ENCODE peak calls at places on chromosomes 1 and 21, in eight cellular contexts. One of them, this sample, is unnamed. For H3K4me1, the result is how much of the 10 kb centered on the place peaks cover.

GRCh38 chr1:42259059-42259738 is 75.8 kb downstream of the FOXJ3 start:
- DNase-seq in NT2/D1: no peak
- DNase-seq in Caco-2: no peak
- DNase-seq in H1: no peak
- DNase-seq in mammary epithelial cell: peak
- DNase-seq in psoas muscle: no peak
- DNase-seq in tibial artery: peak
- DNase-seq in CD4-positive, alpha-beta memory T cell: no peak
- DNase-seq in this sample: no peak

GRCh38 chr21:27572681-27573080 is 605.8 kb upstream of the ADAMTS5 start:
- DNase-seq in CD4-positive, alpha-beta memory T cell: no peak
- DNase-seq in mammary epithelial cell: peak
- DNase-seq in Caco-2: no peak
- DNase-seq in H1: no peak
- DNase-seq in psoas muscle: no peak
- DNase-seq in NT2/D1: no peak
- DNase-seq in tibial artery: no peak
- DNase-seq in this sample: no peak

GRCh38 chr21:38848187-38848609 is 42.5 kb downstream of the ETS2 start:
- DNase-seq in psoas muscle: no peak
- DNase-seq in H1: peak
- DNase-seq in CD4-positive, alpha-beta memory T cell: no peak
- DNase-seq in Caco-2: no peak
- DNase-seq in mammary epithelial cell: no peak
- DNase-seq in NT2/D1: no peak
- DNase-seq in tibial artery: no peak
- DNase-seq in this sample: no peak

GRCh38 chr1:231778009-231778719 is 151.6 kb downstream of the DISC1 start:
- DNase-seq in CD4-positive, alpha-beta memory T cell: no peak
- DNase-seq in psoas muscle: peak
- DNase-seq in tibial artery: peak
- DNase-seq in NT2/D1: no peak
- DNase-seq in Caco-2: peak
- DNase-seq in mammary epithelial cell: peak
- DNase-seq in H1: no peak
- DNase-seq in this sample: no peak

GRCh38 chr1:235329139-235329808 is 904 bp downstream of the GGPS1 start:
- DNase-seq in H1: peak
- DNase-seq in psoas muscle: no peak
- DNase-seq in NT2/D1: peak
- DNase-seq in tibial artery: no peak
- DNase-seq in CD4-positive, alpha-beta memory T cell: no peak
- DNase-seq in Caco-2: peak
- DNase-seq in mammary epithelial cell: no peak
- DNase-seq in this sample: peak

GRCh38 chr1:97849350-97850339 is 71.2 kb downstream of the DPYD start:
- DNase-seq in NT2/D1: no peak
- DNase-seq in CD4-positive, alpha-beta memory T cell: no peak
- DNase-seq in mammary epithelial cell: peak
- DNase-seq in H1: no peak
- DNase-seq in Caco-2: no peak
- DNase-seq in tibial artery: no peak
- DNase-seq in psoas muscle: no peak
- DNase-seq in this sample: no peak

GRCh38 chr1:186152227-186152944 is 222.7 kb downstream of the TPR start:
- DNase-seq in NT2/D1: peak
- DNase-seq in H1: no peak
- DNase-seq in CD4-positive, alpha-beta memory T cell: no peak
- DNase-seq in tibial artery: no peak
- DNase-seq in Caco-2: peak
- DNase-seq in psoas muscle: no peak
- DNase-seq in mammary epithelial cell: peak
- DNase-seq in this sample: no peak

GRCh38 chr1:169590932-169591331 is 4.7 kb upstream of the F5 start:
- DNase-seq in mammary epithelial cell: peak
- DNase-seq in H1: no peak
- DNase-seq in psoas muscle: no peak
- DNase-seq in NT2/D1: no peak
- DNase-seq in CD4-positive, alpha-beta memory T cell: no peak
- DNase-seq in tibial artery: no peak
- DNase-seq in Caco-2: no peak
- DNase-seq in this sample: no peak

GRCh38 chr21:29196021-29196663 is 65.7 kb downstream of the MAP3K7CL start:
- DNase-seq in CD4-positive, alpha-beta memory T cell: peak
- DNase-seq in Caco-2: peak
- DNase-seq in H1: no peak
- DNase-seq in mammary epithelial cell: peak
- DNase-seq in NT2/D1: no peak
- DNase-seq in psoas muscle: no peak
- DNase-seq in tibial artery: peak
- DNase-seq in this sample: no peak

GRCh38 chr1:36175137-36176095 is 19.5 kb downstream of the MAP7D1 start:
- DNase-seq in tibial artery: peak
- DNase-seq in Caco-2: no peak
- DNase-seq in psoas muscle: peak
- DNase-seq in mammary epithelial cell: no peak
- DNase-seq in NT2/D1: no peak
- DNase-seq in H1: peak
- DNase-seq in CD4-positive, alpha-beta memory T cell: no peak
- DNase-seq in this sample: no peak

GRCh38 chr1:157969693-157970485 is 23.6 kb upstream of the KIRREL1 start:
- DNase-seq in Caco-2: peak
- DNase-seq in tibial artery: peak
- DNase-seq in CD4-positive, alpha-beta memory T cell: no peak
- DNase-seq in mammary epithelial cell: peak
- DNase-seq in H1: peak
- DNase-seq in psoas muscle: peak
- DNase-seq in NT2/D1: peak
- DNase-seq in this sample: no peak

DNA sequence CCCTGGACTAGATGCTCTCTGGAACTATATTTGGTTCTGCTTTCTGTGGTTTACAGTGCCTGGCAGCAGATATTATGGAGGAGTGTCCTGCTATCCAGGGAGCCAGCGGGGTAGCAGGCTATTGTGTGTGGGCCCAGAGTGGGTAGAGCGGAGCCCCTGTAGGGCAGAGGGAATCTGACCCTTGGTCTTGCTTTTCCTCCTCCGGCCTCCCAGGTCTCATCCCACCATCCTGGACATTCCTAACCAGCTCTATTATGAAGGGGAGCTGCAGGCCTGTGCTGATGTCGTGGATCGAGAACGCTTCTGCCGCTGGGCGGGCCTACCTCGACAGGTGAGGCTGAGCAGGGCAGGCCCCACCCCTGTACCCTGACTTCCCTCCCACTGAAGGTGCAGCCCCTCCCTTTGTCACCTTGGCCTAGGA is 9.1 kb downstream of the RHOC start:
- DNase-seq in psoas muscle: no peak
- DNase-seq in CD4-positive, alpha-beta memory T cell: no peak
- DNase-seq in Caco-2: no peak
- DNase-seq in mammary epithelial cell: no peak
- DNase-seq in NT2/D1: no peak
- DNase-seq in H1: no peak
- DNase-seq in tibial artery: no peak
- DNase-seq in this sample: no peak
- H3K4me1 ChIP-seq in psoas muscle: under half
- H3K4me1 ChIP-seq in CD4-positive, alpha-beta memory T cell: under half
- H3K4me1 ChIP-seq in Caco-2: under half
- H3K4me1 ChIP-seq in mammary epithelial cell: under half
- H3K4me1 ChIP-seq in NT2/D1: under half
- H3K4me1 ChIP-seq in H1: under half
- H3K4me1 ChIP-seq in tibial artery: under half
- H3K4me1 ChIP-seq in this sample: under half

GRCh38 chr1:10690484-10690883 is 106.0 kb downstream of the CASZ1 start:
- DNase-seq in H1: no peak
- DNase-seq in psoas muscle: no peak
- DNase-seq in tibial artery: no peak
- DNase-seq in CD4-positive, alpha-beta memory T cell: no peak
- DNase-seq in Caco-2: no peak
- DNase-seq in NT2/D1: no peak
- DNase-seq in mammary epithelial cell: no peak
- DNase-seq in this sample: no peak
- H3K4me1 ChIP-seq in H1: under half
- H3K4me1 ChIP-seq in psoas muscle: half or more
- H3K4me1 ChIP-seq in tibial artery: half or more
- H3K4me1 ChIP-seq in CD4-positive, alpha-beta memory T cell: under half
- H3K4me1 ChIP-seq in Caco-2: under half
- H3K4me1 ChIP-seq in NT2/D1: under half
- H3K4me1 ChIP-seq in mammary epithelial cell: under half
- H3K4me1 ChIP-seq in this sample: under half

GRCh38 chr1:111733183-111733995 is 5.8 kb downstream of the INKA2 start:
- DNase-seq in CD4-positive, alpha-beta memory T cell: no peak
- DNase-seq in mammary epithelial cell: no peak
- DNase-seq in NT2/D1: no peak
- DNase-seq in Caco-2: peak
- DNase-seq in tibial artery: peak
- DNase-seq in H1: peak
- DNase-seq in psoas muscle: peak
- DNase-seq in this sample: peak

GRCh38 chr1:111733996-111734369 is 5.2 kb downstream of the INKA2 start:
- DNase-seq in Caco-2: no peak
- DNase-seq in CD4-positive, alpha-beta memory T cell: no peak
- DNase-seq in psoas muscle: no peak
- DNase-seq in NT2/D1: no peak
- DNase-seq in tibial artery: no peak
- DNase-seq in H1: no peak
- DNase-seq in mammary epithelial cell: no peak
- DNase-seq in this sample: no peak

GRCh38 chr1:111735321-111735720 is 3.9 kb downstream of the INKA2 start:
- DNase-seq in NT2/D1: no peak
- DNase-seq in H1: no peak
- DNase-seq in CD4-positive, alpha-beta memory T cell: no peak
- DNase-seq in Caco-2: no peak
- DNase-seq in mammary epithelial cell: no peak
- DNase-seq in tibial artery: no peak
- DNase-seq in psoas muscle: no peak
- DNase-seq in this sample: no peak

GRCh38 chr1:111735858-111736544 is 3.2 kb downstream of the INKA2 start:
- DNase-seq in CD4-positive, alpha-beta memory T cell: no peak
- DNase-seq in Caco-2: no peak
- DNase-seq in H1: peak
- DNase-seq in NT2/D1: no peak
- DNase-seq in mammary epithelial cell: no peak
- DNase-seq in tibial artery: no peak
- DNase-seq in psoas muscle: no peak
- DNase-seq in this sample: no peak

GRCh38 chr1:111734426-111734825 is 4.8 kb downstream of the INKA2 start:
- DNase-seq in CD4-positive, alpha-beta memory T cell: no peak
- DNase-seq in mammary epithelial cell: no peak
- DNase-seq in psoas muscle: no peak
- DNase-seq in tibial artery: no peak
- DNase-seq in H1: no peak
- DNase-seq in NT2/D1: no peak
- DNase-seq in Caco-2: no peak
- DNase-seq in this sample: no peak
- H3K4me1 ChIP-seq in CD4-positive, alpha-beta memory T cell: under half
- H3K4me1 ChIP-seq in mammary epithelial cell: under half
- H3K4me1 ChIP-seq in psoas muscle: half or more
- H3K4me1 ChIP-seq in tibial artery: half or more
- H3K4me1 ChIP-seq in H1: under half
- H3K4me1 ChIP-seq in NT2/D1: under half
- H3K4me1 ChIP-seq in Caco-2: under half
- H3K4me1 ChIP-seq in this sample: half or more

GRCh38 chr1:222165625-222166024 is 382.3 kb downstream of the HHIPL2 start:
- DNase-seq in NT2/D1: no peak
- DNase-seq in H1: no peak
- DNase-seq in mammary epithelial cell: no peak
- DNase-seq in psoas muscle: no peak
- DNase-seq in CD4-positive, alpha-beta memory T cell: no peak
- DNase-seq in Caco-2: no peak
- DNase-seq in tibial artery: no peak
- DNase-seq in this sample: no peak
- H3K4me1 ChIP-seq in NT2/D1: under half
- H3K4me1 ChIP-seq in H1: under half
- H3K4me1 ChIP-seq in mammary epithelial cell: under half
- H3K4me1 ChIP-seq in psoas muscle: under half
- H3K4me1 ChIP-seq in CD4-positive, alpha-beta memory T cell: under half
- H3K4me1 ChIP-seq in Caco-2: under half
- H3K4me1 ChIP-seq in tibial artery: under half
- H3K4me1 ChIP-seq in this sample: under half

GRCh38 chr1:9313576-9313975 is 20.9 kb downstream of the SPSB1 start:
- DNase-seq in tibial artery: no peak
- DNase-seq in mammary epithelial cell: no peak
- DNase-seq in CD4-positive, alpha-beta memory T cell: no peak
- DNase-seq in H1: no peak
- DNase-seq in psoas muscle: no peak
- DNase-seq in NT2/D1: no peak
- DNase-seq in Caco-2: no peak
- DNase-seq in this sample: peak
- H3K4me1 ChIP-seq in tibial artery: half or more
- H3K4me1 ChIP-seq in mammary epithelial cell: under half
- H3K4me1 ChIP-seq in CD4-positive, alpha-beta memory T cell: under half
- H3K4me1 ChIP-seq in H1: under half
- H3K4me1 ChIP-seq in psoas muscle: under half
- H3K4me1 ChIP-seq in NT2/D1: under half
- H3K4me1 ChIP-seq in Caco-2: under half
- H3K4me1 ChIP-seq in this sample: under half

GRCh38 chr1:160207118-160207650 is 2.0 kb downstream of the PEA15 start:
- DNase-seq in psoas muscle: no peak
- DNase-seq in NT2/D1: no peak
- DNase-seq in H1: no peak
- DNase-seq in Caco-2: no peak
- DNase-seq in tibial artery: no peak
- DNase-seq in CD4-positive, alpha-beta memory T cell: no peak
- DNase-seq in mammary epithelial cell: no peak
- DNase-seq in this sample: no peak

GRCh38 chr1:160205242-160205973 is at the start of gene PEA15:
- DNase-seq in CD4-positive, alpha-beta memory T cell: peak
- DNase-seq in psoas muscle: peak
- DNase-seq in H1: peak
- DNase-seq in mammary epithelial cell: peak
- DNase-seq in tibial artery: peak
- DNase-seq in NT2/D1: peak
- DNase-seq in Caco-2: peak
- DNase-seq in this sample: peak

GRCh38 chr1:160207751-160208150 is 2.6 kb downstream of the PEA15 start:
- DNase-seq in tibial artery: no peak
- DNase-seq in NT2/D1: no peak
- DNase-seq in CD4-positive, alpha-beta memory T cell: no peak
- DNase-seq in H1: no peak
- DNase-seq in Caco-2: no peak
- DNase-seq in psoas muscle: no peak
- DNase-seq in mammary epithelial cell: no peak
- DNase-seq in this sample: no peak

GRCh38 chr1:160205974-160206369 is 788 bp downstream of the PEA15 start:
- DNase-seq in tibial artery: peak
- DNase-seq in CD4-positive, alpha-beta memory T cell: peak
- DNase-seq in Caco-2: no peak
- DNase-seq in H1: no peak
- DNase-seq in NT2/D1: no peak
- DNase-seq in mammary epithelial cell: peak
- DNase-seq in psoas muscle: peak
- DNase-seq in this sample: no peak

GRCh38 chr1:160206421-160207117 is 1.4 kb downstream of the PEA15 start:
- DNase-seq in mammary epithelial cell: peak
- DNase-seq in NT2/D1: peak
- DNase-seq in psoas muscle: no peak
- DNase-seq in H1: no peak
- DNase-seq in Caco-2: no peak
- DNase-seq in tibial artery: no peak
- DNase-seq in CD4-positive, alpha-beta memory T cell: no peak
- DNase-seq in this sample: no peak
- H3K4me1 ChIP-seq in mammary epithelial cell: under half
- H3K4me1 ChIP-seq in NT2/D1: under half
- H3K4me1 ChIP-seq in psoas muscle: under half
- H3K4me1 ChIP-seq in H1: under half
- H3K4me1 ChIP-seq in Caco-2: under half
- H3K4me1 ChIP-seq in tibial artery: half or more
- H3K4me1 ChIP-seq in CD4-positive, alpha-beta memory T cell: under half
- H3K4me1 ChIP-seq in this sample: under half

GRCh38 chr1:184021666-184022198 is 15.8 kb downstream of the COLGALT2 start:
- DNase-seq in tibial artery: no peak
- DNase-seq in psoas muscle: no peak
- DNase-seq in H1: no peak
- DNase-seq in CD4-positive, alpha-beta memory T cell: no peak
- DNase-seq in NT2/D1: no peak
- DNase-seq in Caco-2: no peak
- DNase-seq in mammary epithelial cell: no peak
- DNase-seq in this sample: no peak
- H3K4me1 ChIP-seq in tibial artery: under half
- H3K4me1 ChIP-seq in psoas muscle: under half
- H3K4me1 ChIP-seq in H1: under half
- H3K4me1 ChIP-seq in CD4-positive, alpha-beta memory T cell: under half
- H3K4me1 ChIP-seq in NT2/D1: under half
- H3K4me1 ChIP-seq in Caco-2: under half
- H3K4me1 ChIP-seq in mammary epithelial cell: under half
- H3K4me1 ChIP-seq in this sample: under half